ENCODE peak calls at places on chromosomes 11 and 22, in five cellular contexts. One of them, this sample, is unnamed.

GRCh38 chr11:79439430-79439892 is 1.4 kb downstream of the TENM4 start:
- DNase-seq in body of pancreas: no peak
- DNase-seq in kidney: no peak
- DNase-seq in AG10803: peak
- DNase-seq in lower leg skin: peak
- DNase-seq in this sample: no peak

GRCh38 chr22:25448435-25449051 is 115.9 kb upstream of the GRK3 start:
- DNase-seq in lower leg skin: no peak
- DNase-seq in kidney: no peak
- DNase-seq in AG10803: peak
- DNase-seq in body of pancreas: no peak
- DNase-seq in this sample: peak

GRCh38 chr11:24324211-24324610 is 172.6 kb upstream of the LUZP2 start:
- DNase-seq in kidney: no peak
- DNase-seq in body of pancreas: no peak
- DNase-seq in lower leg skin: no peak
- DNase-seq in AG10803: no peak
- DNase-seq in this sample: no peak

GRCh38 chr22:44408227-44409192 is 89.5 kb downstream of the RTL6 start:
- DNase-seq in body of pancreas: no peak
- DNase-seq in kidney: peak
- DNase-seq in AG10803: no peak
- DNase-seq in lower leg skin: no peak
- DNase-seq in this sample: no peak

GRCh38 chr11:114211444-114212122 is 84.6 kb upstream of the NNMT start:
- DNase-seq in lower leg skin: no peak
- DNase-seq in body of pancreas: no peak
- DNase-seq in AG10803: no peak
- DNase-seq in kidney: no peak
- DNase-seq in this sample: no peak

GRCh38 chr22:19178065-19178658 is 374 bp downstream of the SLC25A1 start:
- DNase-seq in kidney: peak
- DNase-seq in lower leg skin: no peak
- DNase-seq in body of pancreas: peak
- DNase-seq in AG10803: no peak
- DNase-seq in this sample: no peak

GRCh38 chr11:75826463-75827220 is 11.6 kb downstream of the UVRAG start:
- DNase-seq in body of pancreas: no peak
- DNase-seq in AG10803: peak
- DNase-seq in kidney: no peak
- DNase-seq in lower leg skin: no peak
- DNase-seq in this sample: peak

GRCh38 chr11:44629732-44630345 is 64.4 kb downstream of the CD82 start:
- DNase-seq in AG10803: no peak
- DNase-seq in lower leg skin: peak
- DNase-seq in body of pancreas: no peak
- DNase-seq in kidney: no peak
- DNase-seq in this sample: no peak

GRCh38 chr22:32539631-32540449 is 65.2 kb downstream of the FBXO7 start:
- DNase-seq in body of pancreas: no peak
- DNase-seq in kidney: no peak
- DNase-seq in AG10803: no peak
- DNase-seq in lower leg skin: no peak
- DNase-seq in this sample: peak

GRCh38 chr11:119483341-119483880 is 60.4 kb upstream of the THY1 start:
- DNase-seq in body of pancreas: no peak
- DNase-seq in lower leg skin: peak
- DNase-seq in kidney: no peak
- DNase-seq in AG10803: no peak
- DNase-seq in this sample: no peak

GRCh38 chr11:119729581-119730346 is 764 bp upstream of the NECTIN1 start:
- DNase-seq in kidney: peak
- DNase-seq in lower leg skin: peak
- DNase-seq in body of pancreas: peak
- DNase-seq in AG10803: peak
- DNase-seq in this sample: peak

DNA sequence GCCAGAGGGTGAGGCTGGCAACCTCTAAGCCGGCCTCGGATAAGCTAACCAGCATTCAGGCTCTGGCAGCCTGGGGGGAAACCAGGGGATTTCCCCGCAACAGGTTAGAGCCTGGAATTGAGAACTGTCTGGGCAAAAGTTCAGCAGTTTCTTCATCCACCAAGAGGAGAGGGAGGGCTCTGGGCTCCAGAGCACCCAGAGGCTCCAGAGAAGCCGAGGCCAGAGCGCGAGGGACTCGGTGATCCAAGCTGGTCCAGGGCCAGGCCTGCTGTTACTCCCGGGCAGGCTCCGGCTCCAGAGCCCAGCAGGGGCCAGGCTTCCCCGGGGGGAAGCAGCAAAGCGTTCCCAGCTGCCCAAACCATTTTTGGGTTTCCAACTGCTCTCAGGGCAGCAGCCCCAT is 13.3 kb upstream of the SH3BP1 start:
- DNase-seq in kidney: peak
- DNase-seq in AG10803: peak
- DNase-seq in lower leg skin: peak
- DNase-seq in body of pancreas: peak
- DNase-seq in this sample: peak
- TF ChIP-seq CTCF in kidney: no peak
- TF ChIP-seq CTCF in AG10803: no peak
- TF ChIP-seq CTCF in lower leg skin: no peak
- TF ChIP-seq CTCF in body of pancreas: no peak
- TF ChIP-seq CTCF in this sample: no peak

DNA sequence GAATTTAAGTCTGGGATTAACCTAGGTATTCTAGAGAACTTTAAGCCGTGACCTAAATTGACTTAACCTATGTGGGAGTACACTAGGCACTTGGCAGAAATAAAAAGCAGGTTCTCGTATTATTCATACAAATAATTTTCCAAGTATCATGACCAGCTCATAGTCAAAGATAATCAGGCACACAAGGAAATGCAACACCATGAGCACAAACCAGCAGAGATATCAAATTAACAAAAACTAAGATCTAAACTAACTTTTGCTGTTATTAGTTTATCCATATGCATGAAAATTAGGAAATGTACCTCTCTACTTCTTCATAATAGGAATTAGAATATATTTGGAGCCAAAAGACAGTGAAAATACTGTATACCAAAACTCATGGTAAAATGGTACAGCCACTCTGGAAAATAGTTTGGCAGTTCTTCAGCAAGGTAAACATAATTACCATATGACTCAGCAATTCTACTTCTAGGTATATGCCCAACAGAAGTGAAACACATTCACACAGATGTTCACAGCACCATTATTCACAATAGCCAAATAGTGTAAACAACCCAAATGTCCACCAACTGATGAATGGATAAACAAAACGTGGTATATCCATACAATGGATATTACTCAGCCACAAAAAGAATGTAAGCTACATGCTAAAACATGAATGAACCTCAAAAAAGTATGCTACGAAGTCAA is 154.1 kb downstream of the ENTHD1 start:
- DNase-seq in AG10803: no peak
- DNase-seq in body of pancreas: no peak
- DNase-seq in lower leg skin: no peak
- DNase-seq in kidney: no peak
- DNase-seq in this sample: no peak
- H3K4me3 ChIP-seq in AG10803: no peak
- H3K4me3 ChIP-seq in body of pancreas: no peak
- H3K4me3 ChIP-seq in lower leg skin: no peak
- H3K4me3 ChIP-seq in kidney: no peak
- H3K4me3 ChIP-seq in this sample: no peak

GRCh38 chr11:121961228-121961860 is 154.7 kb downstream of the BLID start:
- DNase-seq in lower leg skin: no peak
- DNase-seq in body of pancreas: no peak
- DNase-seq in kidney: no peak
- DNase-seq in AG10803: peak
- DNase-seq in this sample: peak

GRCh38 chr11:121965330-121965729 is 150.7 kb downstream of the BLID start:
- DNase-seq in kidney: no peak
- DNase-seq in lower leg skin: no peak
- DNase-seq in body of pancreas: no peak
- DNase-seq in AG10803: peak
- DNase-seq in this sample: peak

GRCh38 chr11:121968638-121969037 is 147.4 kb downstream of the BLID start:
- DNase-seq in lower leg skin: no peak
- DNase-seq in kidney: no peak
- DNase-seq in AG10803: peak
- DNase-seq in body of pancreas: no peak
- DNase-seq in this sample: peak

GRCh38 chr11:121967131-121967689 is 148.8 kb downstream of the BLID start:
- DNase-seq in lower leg skin: no peak
- DNase-seq in body of pancreas: no peak
- DNase-seq in kidney: no peak
- DNase-seq in AG10803: no peak
- DNase-seq in this sample: no peak

DNA sequence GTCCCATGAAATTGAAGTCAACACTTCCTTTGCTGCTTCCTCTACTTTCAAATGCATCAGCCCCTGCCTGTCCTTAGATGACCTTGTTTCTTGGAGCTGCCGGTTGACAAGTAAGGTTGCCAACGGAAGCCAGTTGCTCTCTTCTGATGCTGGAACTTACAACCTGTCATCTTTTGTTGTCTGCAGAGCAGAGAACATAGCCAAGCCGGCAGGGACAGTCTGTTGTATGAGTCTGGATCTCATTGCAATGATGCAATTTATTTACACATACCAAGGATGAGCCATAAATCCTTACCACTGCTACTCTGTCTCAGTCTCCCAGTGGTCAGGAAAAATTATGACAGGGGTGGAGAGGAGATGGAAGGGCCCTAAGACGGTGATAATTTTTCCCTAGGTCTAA is 151.4 kb downstream of the BLID start:
- DNase-seq in lower leg skin: no peak
- DNase-seq in AG10803: peak
- DNase-seq in body of pancreas: no peak
- DNase-seq in kidney: no peak
- DNase-seq in this sample: peak
- TF ChIP-seq CTCF in lower leg skin: no peak
- TF ChIP-seq CTCF in AG10803: peak
- TF ChIP-seq CTCF in body of pancreas: no peak
- TF ChIP-seq CTCF in kidney: no peak
- TF ChIP-seq CTCF in this sample: no peak

GRCh38 chr11:61357233-61357893 is 4.3 kb downstream of the CYB561A3 start:
- DNase-seq in kidney: no peak
- DNase-seq in AG10803: no peak
- DNase-seq in lower leg skin: no peak
- DNase-seq in body of pancreas: no peak
- DNase-seq in this sample: no peak
- H3K4me3 ChIP-seq in kidney: no peak
- H3K4me3 ChIP-seq in AG10803: no peak
- H3K4me3 ChIP-seq in lower leg skin: no peak
- H3K4me3 ChIP-seq in body of pancreas: no peak
- H3K4me3 ChIP-seq in this sample: no peak

DNA sequence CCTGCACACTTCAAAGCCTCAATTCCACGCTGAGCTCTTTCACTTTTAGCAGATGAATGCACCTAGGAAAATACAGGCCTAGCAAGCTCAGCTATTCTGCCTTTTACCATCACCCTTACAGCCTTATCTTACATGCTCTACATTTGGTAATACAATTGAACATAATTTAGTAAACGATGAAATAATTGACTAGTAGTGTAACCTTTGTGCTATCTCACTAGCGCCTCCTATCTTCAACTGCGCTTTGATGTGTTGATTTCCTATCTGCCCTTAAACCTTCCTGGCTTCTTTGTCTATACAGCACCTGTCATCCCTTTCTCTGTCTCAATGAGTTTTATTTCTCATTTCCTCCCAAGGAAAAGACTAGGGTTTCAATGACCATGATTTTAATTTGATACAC is 149.7 kb downstream of the LRRC4C start:
- DNase-seq in lower leg skin: no peak
- DNase-seq in body of pancreas: no peak
- DNase-seq in kidney: no peak
- DNase-seq in AG10803: no peak
- DNase-seq in this sample: no peak
- TF ChIP-seq CTCF in lower leg skin: no peak
- TF ChIP-seq CTCF in body of pancreas: no peak
- TF ChIP-seq CTCF in kidney: no peak
- TF ChIP-seq CTCF in AG10803: no peak
- TF ChIP-seq CTCF in this sample: no peak

DNA sequence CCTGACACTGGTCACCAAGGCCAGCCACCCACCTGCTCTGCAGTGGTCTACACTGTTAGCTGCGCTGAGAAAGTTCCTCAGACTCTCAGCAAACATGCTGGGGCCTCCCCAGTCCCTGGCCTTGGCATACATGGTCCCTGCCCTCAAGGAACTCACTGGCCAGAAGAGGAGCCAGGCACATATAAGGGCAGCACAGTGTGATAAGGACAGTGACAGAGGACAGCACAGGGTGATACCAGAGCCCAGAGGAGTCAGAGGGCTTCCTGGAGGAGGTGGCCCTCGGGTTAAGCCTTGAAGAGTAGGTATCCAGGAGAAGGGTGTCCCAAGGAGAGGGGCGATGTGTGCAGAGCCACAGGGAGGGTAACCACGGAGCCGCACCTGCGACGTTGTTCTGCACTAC is 624 bp downstream of the ART1 start:
- DNase-seq in body of pancreas: no peak
- DNase-seq in AG10803: no peak
- DNase-seq in kidney: no peak
- DNase-seq in lower leg skin: no peak
- DNase-seq in this sample: no peak
- H3K4me3 ChIP-seq in body of pancreas: no peak
- H3K4me3 ChIP-seq in AG10803: no peak
- H3K4me3 ChIP-seq in kidney: no peak
- H3K4me3 ChIP-seq in lower leg skin: no peak
- H3K4me3 ChIP-seq in this sample: no peak

GRCh38 chr11:86056262-86056911 is 12.5 kb downstream of the PICALM start:
- DNase-seq in lower leg skin: no peak
- DNase-seq in body of pancreas: no peak
- DNase-seq in AG10803: no peak
- DNase-seq in kidney: no peak
- DNase-seq in this sample: no peak
- TF ChIP-seq CTCF in lower leg skin: no peak
- TF ChIP-seq CTCF in body of pancreas: no peak
- TF ChIP-seq CTCF in AG10803: no peak
- TF ChIP-seq CTCF in kidney: no peak
- TF ChIP-seq CTCF in this sample: no peak

GRCh38 chr22:20271114-20271994 is 3.2 kb upstream of the RTN4R start:
- DNase-seq in AG10803: peak
- DNase-seq in kidney: no peak
- DNase-seq in lower leg skin: no peak
- DNase-seq in body of pancreas: no peak
- DNase-seq in this sample: no peak
- H3K4me3 ChIP-seq in AG10803: no peak
- H3K4me3 ChIP-seq in kidney: no peak
- H3K4me3 ChIP-seq in lower leg skin: no peak
- H3K4me3 ChIP-seq in body of pancreas: no peak
- H3K4me3 ChIP-seq in this sample: no peak

This sample was measured in fibroblast of villous mesenchyme.